ENCODE peak calls at places on chromosomes 6 and 20, in ten cellular contexts. J, S, O, W, T, Z, B, I, X and U are unnamed samples.

GRCh38 chr6:16722616-16723015 is 38.6 kb downstream of the ATXN1 start:
- DNase-seq in J (no peak), S (no peak), O (no peak), W (no peak), T (no peak), Z (no peak), B (no peak), I (no peak), X (no peak), U (no peak)

GRCh38 chr20:25355191-25355590 is 35.4 kb downstream of the ABHD12 start:
- DNase-seq in J (no peak), S (no peak), O (no peak), W (no peak), T (no peak), Z (no peak), B (no peak), I (no peak), X (no peak), U (no peak)

GRCh38 chr6:37285861-37286311 is 27.9 kb upstream of the TMEM217 start:
- DNase-seq in J (no peak), S (no peak), O (no peak), W (no peak), T (no peak), Z (no peak), B (peak), I (peak), X (no peak), U (no peak)

GRCh38 chr6:168216741-168217140 is 102.8 kb downstream of the DACT2 start:
- DNase-seq in J (no peak), S (no peak), O (no peak), W (no peak), T (no peak), Z (peak), B (no peak), I (no peak), X (no peak), U (no peak)

GRCh38 chr6:1825926-1826325 is 216.2 kb downstream of the FOXC1 start:
- DNase-seq in J (no peak), S (no peak), O (no peak), W (no peak), T (no peak), Z (no peak), B (no peak), I (no peak), X (no peak), U (no peak)

GRCh38 chr20:51434556-51435256 is 107.8 kb downstream of the NFATC2 start:
- DNase-seq in J (no peak), S (no peak), O (no peak), W (no peak), T (no peak), Z (no peak), B (no peak), I (no peak), X (no peak), U (no peak)

GRCh38 chr6:166872431-166873139 is 83.8 kb downstream of the RNASET2 start:
- DNase-seq in J (no peak), S (no peak), O (no peak), W (no peak), T (no peak), Z (no peak), B (no peak), I (no peak), X (no peak), U (no peak)

GRCh38 chr20:25198663-25199363 is 3.3 kb downstream of the ENTPD6 start:
- DNase-seq in J (no peak), S (no peak), O (no peak), W (no peak), T (no peak), Z (peak), B (no peak), I (no peak), X (peak), U (no peak)

GRCh38 chr6:168616807-168617756 is 176.1 kb downstream of the SMOC2 start:
- DNase-seq in J (peak), S (no peak), O (no peak), W (no peak), T (no peak), Z (peak), B (no peak), I (no peak), X (no peak), U (no peak)

GRCh38 chr6:13375360-13375878 is 47.1 kb upstream of the TBC1D7 start:
- DNase-seq in J (no peak), S (no peak), O (no peak), W (no peak), T (no peak), Z (no peak), B (peak), I (peak), X (no peak), U (peak)

GRCh38 chr20:54643761-54644160 is 168.4 kb downstream of the DOK5 start:
- DNase-seq in J (no peak), S (no peak), O (no peak), W (no peak), T (no peak), Z (no peak), B (no peak), I (no peak), X (no peak), U (no peak)

GRCh38 chr6:151063339-151063738 is 176.4 kb upstream of the AKAP12 start:
- DNase-seq in J (no peak), S (no peak), O (no peak), W (no peak), T (no peak), Z (no peak), B (no peak), I (no peak), X (no peak), U (no peak)

GRCh38 chr6:76814496-76815458 is 648.5 kb downstream of the HTR1B start:
- DNase-seq in J (no peak), S (no peak), O (peak), W (no peak), T (no peak), Z (no peak), B (no peak), I (no peak), X (no peak), U (no peak)

GRCh38 chr6:12012566-12013367 is 655 bp downstream of the HIVEP1 start:
- DNase-seq in J (peak), S (peak), O (peak), W (peak), T (peak), Z (peak), B (peak), I (peak), X (peak), U (peak)

GRCh38 chr20:25706793-25707192 is 10.1 kb upstream of the ZNF337 start:
- DNase-seq in J (no peak), S (no peak), O (no peak), W (no peak), T (no peak), Z (no peak), B (no peak), I (no peak), X (no peak), U (peak)

GRCh38 chr20:33915726-33916331 is 77.9 kb upstream of the RALY start:
- DNase-seq in J (peak), S (peak), O (no peak), W (no peak), T (no peak), Z (peak), B (peak), I (no peak), X (peak), U (peak)

GRCh38 chr6:112929661-112930060 is 582.5 kb downstream of the RFPL4B start:
- DNase-seq in J (no peak), S (no peak), O (no peak), W (no peak), T (no peak), Z (no peak), B (no peak), I (no peak), X (no peak), U (no peak)

GRCh38 chr6:74574794-74575193 is 631.1 kb downstream of the COL12A1 start:
- DNase-seq in J (no peak), S (peak), O (peak), W (no peak), T (no peak), Z (peak), B (peak), I (no peak), X (no peak), U (no peak)
- TF ChIP-seq CTCF in J (peak), S (peak), O (peak), W (peak), T (peak), Z (peak), B (peak), I (peak), X (peak), U (peak)

GRCh38 chr6:30075094-30075986 is at the start of gene RNF39:
- DNase-seq in J (no peak), S (peak), O (no peak), W (no peak), T (no peak), Z (peak), B (peak), I (no peak), X (no peak), U (peak)
- TF ChIP-seq CTCF in J (peak), S (peak), O (peak), W (peak), T (no peak), Z (peak), B (peak), I (peak), X (peak), U (peak)

GRCh38 chr6:33144373-33144772 is 47.9 kb downstream of the COL11A2 start:
- DNase-seq in J (no peak), S (no peak), O (no peak), W (no peak), T (no peak), Z (no peak), B (no peak), I (no peak), X (no peak), U (no peak)

GRCh38 chr6:33140556-33140955 is 51.7 kb downstream of the COL11A2 start:
- DNase-seq in J (no peak), S (no peak), O (no peak), W (no peak), T (no peak), Z (no peak), B (no peak), I (no peak), X (no peak), U (no peak)

GRCh38 chr6:33139596-33140206 is 52.6 kb downstream of the COL11A2 start:
- DNase-seq in J (no peak), S (no peak), O (no peak), W (no peak), T (no peak), Z (no peak), B (no peak), I (no peak), X (no peak), U (no peak)

GRCh38 chr6:33142501-33142900 is 49.8 kb downstream of the COL11A2 start:
- DNase-seq in J (no peak), S (no peak), O (no peak), W (no peak), T (no peak), Z (no peak), B (no peak), I (no peak), X (no peak), U (no peak)

GRCh38 chr6:33143113-33143760 is 49.0 kb downstream of the COL11A2 start:
- DNase-seq in J (peak), S (no peak), O (no peak), W (no peak), T (no peak), Z (no peak), B (no peak), I (no peak), X (no peak), U (no peak)
- TF ChIP-seq CTCF in J (peak), S (no peak), O (no peak), W (peak), T (no peak), Z (peak), B (no peak), I (peak), X (peak), U (peak)

DNA sequence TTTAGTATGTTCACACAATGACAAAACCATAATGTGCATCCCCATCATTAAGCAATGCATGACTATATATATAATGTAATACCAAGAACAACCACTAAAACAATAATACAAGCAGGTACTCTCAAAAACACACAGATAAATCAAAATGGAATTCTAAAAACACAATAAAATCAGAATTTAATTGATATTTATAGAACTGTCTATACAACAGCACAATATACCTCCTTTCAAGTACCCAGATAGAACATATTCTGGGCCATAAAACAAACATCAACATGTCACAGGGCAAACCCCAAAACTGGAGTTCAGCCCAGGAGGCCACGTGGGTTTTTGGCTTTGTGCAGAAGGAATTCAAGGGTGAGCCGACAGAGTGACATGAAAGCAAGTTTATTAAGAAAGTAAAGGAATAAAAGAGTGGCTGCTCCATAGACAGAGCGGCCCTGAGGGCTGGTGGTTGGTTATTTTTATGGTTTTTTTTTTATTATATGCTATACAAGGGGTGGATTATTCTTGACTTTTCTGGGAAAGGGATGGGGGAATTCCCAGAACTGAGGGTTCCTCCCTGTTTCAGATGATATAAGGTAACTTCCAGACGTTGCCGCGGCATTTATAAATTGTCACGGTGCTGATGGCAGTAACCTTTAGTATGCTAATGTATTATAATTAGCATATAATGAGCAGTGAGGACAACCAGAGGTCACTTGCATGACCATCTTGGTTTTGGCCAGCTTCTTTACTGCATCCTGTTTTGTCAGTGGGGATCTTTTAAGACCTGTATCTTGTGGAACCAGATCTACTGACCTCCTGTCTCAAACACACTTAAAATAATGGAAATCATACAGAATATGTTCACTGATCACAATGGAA is 5.6 kb downstream of the RAB23 start:
- DNase-seq in J (no peak), S (no peak), O (no peak), W (no peak), T (peak), Z (no peak), B (no peak), I (no peak), X (no peak), U (no peak)
- TF ChIP-seq CTCF in J (peak), S (no peak), O (peak), W (peak), T (no peak), Z (no peak), B (no peak), I (no peak), X (peak), U (peak)